ENCODE peak calls at places on chromosomes 11 and 22, in ten cellular contexts. R is glutamatergic neuron, Z is bronchial epithelial cell, O is epithelial cell of esophagus, N is PC-3, D is heart left ventricle, S is RWPE1, L is cardiac muscle cell, B is AG09309, C is thoracic aorta. I is an unnamed sample.

GRCh38 chr11:44088871-44089270 is 6.6 kb upstream of the EXT2 start:
- DNase-seq in R (no peak), Z (no peak), O (no peak), N (no peak), D (no peak), S (no peak), L (no peak), B (no peak), C (no peak), I (no peak)

GRCh38 chr11:129836979-129837378 is 21.3 kb downstream of the TMEM45B start:
- DNase-seq in R (no peak), Z (no peak), O (no peak), N (no peak), D (no peak), S (no peak), L (no peak), B (no peak), C (no peak), I (no peak)

GRCh38 chr11:5605849-5606248 is 9.4 kb downstream of the TRIM6 start:
- DNase-seq in R (no peak), Z (peak; percentile 85), O (peak; percentile 94), N (peak; percentile 59), D (no peak), S (peak; percentile 56), L (no peak), B (peak; percentile 73), C (peak; percentile 43), I (no peak)

GRCh38 chr11:64872790-64873488 is 5.5 kb downstream of the EHD1 start:
- DNase-seq in R (no peak), Z (no peak), O (no peak), N (no peak), D (no peak), S (no peak), L (no peak), B (no peak), C (no peak), I (no peak)

GRCh38 chr22:49928185-49928495 is 9.7 kb downstream of the CRELD2 start:
- DNase-seq in R (no peak), Z (no peak), O (no peak), N (no peak), D (no peak), S (no peak), L (no peak), B (no peak), C (no peak), I (no peak)

GRCh38 chr22:47017245-47017644 is 254.8 kb downstream of the TBC1D22A start:
- DNase-seq in R (no peak), Z (no peak), O (no peak), N (no peak), D (no peak), S (no peak), L (no peak), B (no peak), C (no peak), I (no peak)

GRCh38 chr11:111538407-111539114 is 2.0 kb upstream of the LAYN start:
- DNase-seq in R (no peak), Z (peak; percentile 88), O (peak; percentile 84), N (peak; percentile 90), D (no peak), S (no peak), L (no peak), B (no peak), C (no peak), I (no peak)

GRCh38 chr22:38465673-38466490 is 2.0 kb upstream of the KDELR3 start:
- DNase-seq in R (no peak), Z (no peak), O (no peak), N (no peak), D (no peak), S (no peak), L (no peak), B (no peak), C (no peak), I (no peak)

GRCh38 chr22:31870890-31871289 is 73.4 kb upstream of the YWHAH start:
- DNase-seq in R (no peak), Z (peak; percentile 94), O (peak; percentile 93), N (peak; percentile 91), D (no peak), S (peak; percentile 79), L (no peak), B (peak; percentile 61), C (no peak), I (no peak)

GRCh38 chr11:518463-519202 is 11.6 kb upstream of the RNH1 start:
- DNase-seq in R (peak; percentile 74), Z (peak; percentile 93), O (peak; percentile 98), N (peak; percentile 95), D (peak; percentile 90), S (peak; percentile 91), L (peak; percentile 79), B (peak; percentile 94), C (peak; percentile 88), I (peak; percentile 78)

GRCh38 chr11:515131-515530 is 8.1 kb upstream of the RNH1 start:
- DNase-seq in R (no peak), Z (peak; percentile 100), O (peak; percentile 96), N (no peak), D (no peak), S (peak; percentile 93), L (no peak), B (no peak), C (no peak), I (no peak)

GRCh38 chr11:521179-521688 is 14.1 kb downstream of the HRAS start:
- DNase-seq in R (no peak), Z (no peak), O (no peak), N (no peak), D (no peak), S (no peak), L (no peak), B (no peak), C (no peak), I (no peak)

GRCh38 chr11:516400-516799 is 9.4 kb upstream of the RNH1 start:
- DNase-seq in R (no peak), Z (no peak), O (no peak), N (no peak), D (no peak), S (no peak), L (no peak), B (no peak), C (no peak), I (no peak)

GRCh38 chr11:520428-521178 is 13.6 kb upstream of the RNH1 start:
- DNase-seq in R (no peak), Z (no peak), O (no peak), N (no peak), D (no peak), S (no peak), L (no peak), B (no peak), C (no peak), I (no peak)
- TF ChIP-seq CTCF in R (no peak), Z (peak; percentile 2), O (no peak), N (no peak), D (no peak), S (no peak), L (peak; percentile 29), B (no peak), C (no peak), I (no peak)

GRCh38 chr11:60809691-60810090 is 24.6 kb downstream of the MS4A10 start:
- DNase-seq in R (no peak), Z (no peak), O (peak; percentile 11), N (no peak), D (no peak), S (no peak), L (no peak), B (no peak), C (no peak), I (no peak)

GRCh38 chr11:60813324-60813723 is 28.2 kb downstream of the MS4A10 start:
- DNase-seq in R (no peak), Z (no peak), O (no peak), N (no peak), D (no peak), S (no peak), L (no peak), B (no peak), C (no peak), I (no peak)

GRCh38 chr11:60810151-60810550 is 25.0 kb downstream of the MS4A10 start:
- DNase-seq in R (no peak), Z (no peak), O (no peak), N (no peak), D (no peak), S (no peak), L (no peak), B (no peak), C (no peak), I (no peak)

GRCh38 chr11:60809249-60809648 is 24.1 kb downstream of the MS4A10 start:
- DNase-seq in R (no peak), Z (no peak), O (no peak), N (no peak), D (no peak), S (no peak), L (no peak), B (no peak), C (no peak), I (no peak)

DNA sequence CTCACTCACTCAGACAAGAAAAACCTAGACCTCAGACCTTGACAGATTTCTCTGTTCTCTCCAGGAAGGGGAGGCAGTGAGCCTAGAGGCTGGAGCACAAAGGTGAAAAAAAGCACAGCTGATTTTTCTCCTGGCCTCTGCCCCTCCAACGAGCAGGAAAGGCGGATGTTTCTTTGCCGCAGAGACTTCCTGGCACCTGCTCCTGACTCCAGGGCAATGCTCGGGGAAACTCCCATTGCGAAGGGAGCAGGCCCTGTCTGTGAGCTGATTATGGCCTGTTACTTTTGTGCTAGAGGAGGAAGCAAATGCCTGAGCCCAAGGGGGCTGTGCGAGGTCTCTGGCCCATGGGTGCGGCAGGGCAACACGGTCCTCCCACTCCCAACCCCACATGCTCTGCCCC is 25.4 kb downstream of the MS4A10 start:
- DNase-seq in R (no peak), Z (no peak), O (no peak), N (no peak), D (no peak), S (no peak), L (no peak), B (no peak), C (no peak), I (no peak)
- TF ChIP-seq CTCF in R (no peak), Z (no peak), O (no peak), N (no peak), D (no peak), S (no peak), L (no peak), B (no peak), C (no peak), I (no peak)

GRCh38 chr11:121864660-121865059 is 251.4 kb downstream of the BLID start:
- DNase-seq in R (no peak), Z (no peak), O (no peak), N (peak; percentile 26), D (no peak), S (no peak), L (no peak), B (no peak), C (no peak), I (no peak)
- TF ChIP-seq CTCF in R (no peak), Z (no peak), O (no peak), N (peak; percentile 46), D (no peak), S (no peak), L (peak; percentile 5), B (no peak), C (no peak), I (no peak)

DNA sequence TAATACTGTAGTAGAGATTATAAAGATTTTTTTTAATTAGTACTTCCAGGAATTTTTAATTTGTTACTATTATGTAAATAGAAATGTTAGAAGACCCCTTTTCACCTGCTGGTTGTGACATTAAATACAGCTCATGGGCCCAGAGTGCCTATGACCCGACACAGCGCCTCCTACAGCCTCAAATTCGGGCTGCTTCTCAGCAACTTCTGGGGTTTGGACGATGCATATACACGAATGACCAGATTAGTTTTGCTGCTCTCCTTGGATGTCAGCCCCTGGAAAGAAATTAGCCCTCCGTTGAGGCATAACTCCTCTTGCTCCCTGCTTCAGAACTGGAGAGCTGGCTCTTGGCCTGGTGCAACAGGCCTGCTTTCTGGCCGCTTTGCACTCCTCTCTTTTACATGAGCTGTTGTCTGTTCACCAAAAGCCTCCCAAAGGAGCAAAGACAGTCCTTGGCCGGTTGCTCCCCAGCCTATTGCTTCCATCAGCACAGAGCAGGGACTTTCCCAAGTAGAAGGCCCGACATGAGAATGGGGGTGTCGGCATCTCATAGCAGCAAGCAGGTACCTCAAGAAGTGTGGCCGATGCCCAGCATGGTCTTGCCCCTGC is 3.3 kb downstream of the TECTA start:
- DNase-seq in R (no peak), Z (no peak), O (no peak), N (no peak), D (peak; percentile 10), S (no peak), L (no peak), B (no peak), C (no peak), I (no peak)
- TF ChIP-seq CTCF in R (peak; percentile 27), Z (no peak), O (no peak), N (peak; percentile 59), D (no peak), S (no peak), L (peak; percentile 10), B (no peak), C (no peak), I (no peak)